ENCODE peak calls at places on chromosomes 6 and 20, in seven cellular contexts. S is effector memory CD4-positive, alpha-beta T cell; M is stimulated activated CD8-positive, alpha-beta memory T cell treated with anti-CD3 and anti-CD28 coated beads, Interleukin-12 subunit alpha, Interleukin-12 subunit beta, amount 100 ng/mL, for 4 hours; P is GM06990; H is SW 1271; N is nephron progenitor cell; O is stimulated activated CD4-positive, alpha-beta T cell treated with anti-CD3 and anti-CD28 coated beads, Interleukin-2, amount 100 ng/mL, for 48 hours. J is an unnamed sample.

GRCh38 chr6:155701342-155701741 is 245.7 kb upstream of the NOX3 start:
- DNase-seq in S (no peak), M (no peak), P (no peak), N (no peak), O (no peak), H (no peak), J (no peak)

GRCh38 chr6:97207383-97207782 is 75.6 kb downstream of the MMS22L start:
- DNase-seq in H (no peak), S (no peak), O (no peak), N (no peak), P (no peak), M (no peak), J (no peak)

GRCh38 chr6:140274548-140274947 is 900.1 kb upstream of the CITED2 start:
- DNase-seq in N (no peak), M (no peak), H (no peak), O (no peak), S (no peak), P (no peak), J (no peak)

GRCh38 chr20:11204926-11205768 is 531.3 kb upstream of the JAG1 start:
- DNase-seq in P (no peak), N (peak), S (no peak), M (no peak), H (peak), O (peak), J (no peak)

GRCh38 chr6:50353603-50354002 is 303.9 kb upstream of the DEFB112 start:
- DNase-seq in S (no peak), N (no peak), O (no peak), M (no peak), P (no peak), H (no peak), J (no peak)

GRCh38 chr6:80182291-80182690 is 75.8 kb downstream of the BCKDHB start:
- DNase-seq in M (no peak), H (peak), P (no peak), S (no peak), O (no peak), N (no peak), J (no peak)

GRCh38 chr6:15096894-15097837 is 148.7 kb upstream of the JARID2 start:
- DNase-seq in P (no peak), S (no peak), H (no peak), N (no peak), M (no peak), O (peak), J (no peak)

GRCh38 chr20:9884666-9885065 is 45.8 kb upstream of the PAK5 start:
- DNase-seq in N (no peak), O (no peak), M (no peak), H (no peak), P (no peak), S (no peak), J (no peak)

GRCh38 chr6:134171517-134171916 is 119.1 kb upstream of the SLC2A12 start:
- DNase-seq in S (no peak), M (no peak), O (no peak), H (no peak), P (no peak), N (no peak), J (no peak)

J was measured in activated CD4-positive, CD25-positive, alpha-beta regulatory T cell treated with anti-CD3 and anti-CD28 coated beads, Interleukin-2, amount 50 U/mL, for 16 hours.